ENCODE peak calls at places on chromosomes 5 and 9, in four cellular contexts. G is GM12878, V is HepG2, X is K562. H is an unnamed sample.

GRCh38 chr5:157761690-157762611 is 18.4 kb downstream of the LSM11 start:
- DNase-seq in G (no peak), V (peak), X (peak), H (peak)

GRCh38 chr5:135322744-135323143 is 76.3 kb downstream of the MACROH2A1 start:
- DNase-seq in G (no peak), V (no peak), X (no peak), H (no peak)

GRCh38 chr9:16885896-16886295 is 15.4 kb upstream of the BNC2 start:
- DNase-seq in G (no peak), V (no peak), X (no peak), H (no peak)

GRCh38 chr5:60959156-60959555 is 14.2 kb downstream of the NDUFAF2 start:
- DNase-seq in G (no peak), V (no peak), X (no peak), H (peak)

GRCh38 chr9:121299467-121300282 is 31.7 kb downstream of the GSN start:
- DNase-seq in G (no peak), V (no peak), X (no peak), H (no peak)

GRCh38 chr9:100216178-100216787 is 117.2 kb downstream of the INVS start:
- DNase-seq in G (peak), V (peak), X (peak), H (peak)

GRCh38 chr9:37784291-37784639 is 599 bp downstream of the EXOSC3 start:
- DNase-seq in G (no peak), V (no peak), X (no peak), H (no peak)

GRCh38 chr5:128241071-128241695 is 157.6 kb downstream of the SLC12A2 start:
- DNase-seq in G (no peak), V (no peak), X (no peak), H (no peak)

GRCh38 chr5:122492675-122493074 is 180.6 kb downstream of the SNCAIP start:
- DNase-seq in G (no peak), V (no peak), X (no peak), H (peak)

GRCh38 chr5:2203774-2204173 is 321.0 kb upstream of the IRX4 start:
- DNase-seq in G (no peak), V (no peak), X (no peak), H (no peak)

GRCh38 chr9:114501786-114502682 is 3.2 kb downstream of the WHRN start:
- DNase-seq in G (no peak), V (peak), X (peak), H (peak)

GRCh38 chr5:154740957-154741356 is 14.2 kb upstream of the LARP1 start:
- DNase-seq in G (no peak), V (no peak), X (no peak), H (no peak)

GRCh38 chr5:173745123-173745522 is 128.7 kb upstream of the BOD1 start:
- DNase-seq in G (peak), V (no peak), X (no peak), H (no peak)

GRCh38 chr5:77645158-77645994 is 6.9 kb upstream of the OTP start:
- DNase-seq in G (no peak), V (peak), X (peak), H (peak)

DNA sequence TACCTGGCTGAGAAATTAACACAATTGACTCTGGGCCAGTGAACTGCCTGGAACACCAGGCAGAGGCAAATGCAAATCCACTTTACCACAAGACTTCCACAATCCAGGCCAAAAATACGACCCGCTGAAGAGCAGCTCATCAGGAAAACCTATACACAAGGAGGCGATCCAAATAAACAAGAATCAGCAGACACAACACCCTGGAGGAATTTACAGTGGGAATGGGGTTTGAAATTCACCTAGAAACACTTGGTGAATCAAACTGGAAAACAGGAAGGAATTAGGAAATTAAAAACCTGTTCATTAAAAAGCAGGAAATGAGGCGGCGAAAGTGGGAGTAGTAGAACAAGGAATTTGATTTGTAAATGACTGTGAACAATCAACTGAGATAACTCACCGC is 16.0 kb downstream of the CMBL start:
- DNase-seq in G (no peak), V (no peak), X (no peak), H (no peak)
- TF ChIP-seq BHLHE40 in G (no peak), V (no peak), X (no peak), H (no peak)

GRCh38 chr9:84339951-84340350 is 607 bp downstream of the SLC28A3 start:
- DNase-seq in G (no peak), V (no peak), X (no peak), H (no peak)
- TF ChIP-seq EP300 in G (no peak), V (no peak), X (no peak), H (no peak)

DNA sequence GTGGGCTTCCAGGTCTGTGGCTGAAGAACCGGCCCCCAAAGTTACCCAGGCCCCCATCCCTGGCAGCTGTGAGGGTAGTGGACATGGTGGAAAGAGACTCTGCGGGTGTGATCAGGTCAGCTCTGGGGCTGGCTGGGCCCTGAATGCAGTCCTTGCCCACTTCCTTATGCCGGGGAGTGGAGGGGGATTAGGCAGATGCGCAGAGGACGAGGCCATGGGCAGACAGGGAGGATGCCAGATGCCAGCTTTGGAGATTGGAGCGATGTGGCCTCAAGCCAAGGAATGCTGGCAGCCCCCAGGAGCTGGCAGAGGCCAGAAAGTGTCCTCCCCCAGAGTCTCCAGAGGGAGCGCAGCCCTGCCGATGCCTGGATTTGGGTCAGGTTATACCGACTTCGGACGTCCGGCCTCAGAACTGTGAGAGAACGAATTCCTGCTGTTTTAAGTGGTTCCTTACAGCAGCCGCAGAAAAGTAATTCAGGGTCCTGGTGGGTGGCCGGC is 69.8 kb downstream of the ADAMTS2 start:
- DNase-seq in G (no peak), V (no peak), X (no peak), H (no peak)
- TF ChIP-seq BHLHE40 in G (no peak), V (no peak), X (no peak), H (no peak)

DNA sequence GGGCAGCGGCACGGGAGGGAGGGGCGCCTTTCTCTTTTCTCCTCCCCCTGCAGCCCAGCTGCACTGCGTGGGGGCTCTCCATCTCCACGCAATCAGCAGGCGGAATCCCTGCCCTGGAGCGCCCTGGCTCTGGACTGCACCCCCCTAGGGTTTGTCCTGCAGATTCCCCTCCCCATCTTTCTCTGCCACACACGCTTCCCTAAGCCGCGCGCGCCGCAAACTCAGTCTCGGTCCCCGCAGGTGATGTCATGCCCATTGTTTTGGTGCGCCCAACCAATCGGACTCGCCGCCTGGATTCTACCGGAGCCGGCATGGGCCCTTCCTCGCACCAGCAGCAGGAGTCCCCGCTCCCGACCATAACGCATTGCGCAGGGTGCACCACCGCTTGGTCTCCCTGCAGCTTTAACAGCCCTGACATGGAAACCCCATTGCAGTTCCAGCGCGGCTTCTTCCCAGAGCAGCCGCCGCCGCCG is at the start of gene KCNN2:
- DNase-seq in G (peak), V (peak), X (no peak), H (peak)
- TF ChIP-seq EP300 in G (no peak), V (no peak), X (no peak), H (no peak)

GRCh38 chr9:131334568-131335105 is 45.1 kb downstream of the PLPP7 start:
- DNase-seq in G (no peak), V (no peak), X (peak), H (no peak)
- TF ChIP-seq BHLHE40 in G (no peak), V (no peak), X (no peak), H (no peak)